ENCODE peak calls at places on chromosomes 4 and X, in eight cellular contexts. One of them, this sample, is unnamed.
A peak's percentile ranks its signal among the peaks of the same experiment; 100 is the strongest.

GRCh38 chr4:8276358-8277240 is 7.0 kb downstream of the HTRA3 start:
- DNase-seq in foreskin fibroblast: peak; percentile 45
- DNase-seq in body of pancreas: no peak
- DNase-seq in cardiac fibroblast: peak; percentile 31
- DNase-seq in stomach: peak; percentile 77
- DNase-seq in heart right ventricle: peak; percentile 80
- DNase-seq in GM23338: no peak
- DNase-seq in uterus: peak; percentile 64
- DNase-seq in this sample: no peak

GRCh38 chr4:8344387-8344786 is 74.8 kb downstream of the HTRA3 start:
- DNase-seq in foreskin fibroblast: no peak
- DNase-seq in body of pancreas: no peak
- DNase-seq in cardiac fibroblast: no peak
- DNase-seq in stomach: peak; percentile 23
- DNase-seq in heart right ventricle: no peak
- DNase-seq in GM23338: no peak
- DNase-seq in uterus: no peak
- DNase-seq in this sample: no peak

GRCh38 chr4:118352843-118353373 is at the start of gene PRSS12:
- DNase-seq in foreskin fibroblast: peak; percentile 79
- DNase-seq in body of pancreas: peak; percentile 82
- DNase-seq in cardiac fibroblast: peak; percentile 70
- DNase-seq in stomach: peak; percentile 77
- DNase-seq in heart right ventricle: peak; percentile 54
- DNase-seq in GM23338: peak; percentile 95
- DNase-seq in uterus: peak; percentile 22
- DNase-seq in this sample: no peak

GRCh38 chrX:120761810-120762209 is 113.9 kb downstream of the CT47B1 start:
- DNase-seq in foreskin fibroblast: peak; percentile 78
- DNase-seq in body of pancreas: no peak
- DNase-seq in cardiac fibroblast: peak; percentile 68
- DNase-seq in stomach: no peak
- DNase-seq in heart right ventricle: no peak
- DNase-seq in GM23338: no peak
- DNase-seq in uterus: peak; percentile 16
- DNase-seq in this sample: peak; percentile 85

GRCh38 chrX:124208675-124209074 is 123.8 kb upstream of the TEX13D start:
- DNase-seq in foreskin fibroblast: no peak
- DNase-seq in body of pancreas: no peak
- DNase-seq in cardiac fibroblast: no peak
- DNase-seq in stomach: no peak
- DNase-seq in heart right ventricle: no peak
- DNase-seq in GM23338: no peak
- DNase-seq in uterus: no peak
- DNase-seq in this sample: no peak

GRCh38 chrX:154313147-154313546 is 17.6 kb downstream of the TKTL1 start:
- DNase-seq in foreskin fibroblast: no peak
- DNase-seq in body of pancreas: no peak
- DNase-seq in cardiac fibroblast: no peak
- DNase-seq in stomach: no peak
- DNase-seq in heart right ventricle: no peak
- DNase-seq in GM23338: no peak
- DNase-seq in uterus: no peak
- DNase-seq in this sample: no peak

GRCh38 chrX:130085551-130085986 is 24.7 kb downstream of the ELF4 start:
- DNase-seq in foreskin fibroblast: no peak
- DNase-seq in body of pancreas: no peak
- DNase-seq in cardiac fibroblast: peak; percentile 33
- DNase-seq in stomach: no peak
- DNase-seq in heart right ventricle: no peak
- DNase-seq in GM23338: no peak
- DNase-seq in uterus: no peak
- DNase-seq in this sample: no peak

GRCh38 chrX:46408553-46409407 is 136.4 kb downstream of the ZNF674 start:
- DNase-seq in foreskin fibroblast: peak; percentile 47
- DNase-seq in body of pancreas: peak; percentile 76
- DNase-seq in cardiac fibroblast: peak; percentile 78
- DNase-seq in stomach: peak; percentile 76
- DNase-seq in heart right ventricle: peak; percentile 54
- DNase-seq in GM23338: peak; percentile 66
- DNase-seq in uterus: peak; percentile 74
- DNase-seq in this sample: no peak

GRCh38 chr4:172871381-172871780 is 297.2 kb upstream of the GALNT7 start:
- DNase-seq in foreskin fibroblast: no peak
- DNase-seq in body of pancreas: no peak
- DNase-seq in cardiac fibroblast: no peak
- DNase-seq in stomach: no peak
- DNase-seq in heart right ventricle: no peak
- DNase-seq in GM23338: peak; percentile 27
- DNase-seq in uterus: no peak
- DNase-seq in this sample: no peak

GRCh38 chr4:62533573-62533972 is 1333.4 kb downstream of the ADGRL3 start:
- DNase-seq in foreskin fibroblast: no peak
- DNase-seq in body of pancreas: no peak
- DNase-seq in cardiac fibroblast: no peak
- DNase-seq in stomach: no peak
- DNase-seq in heart right ventricle: no peak
- DNase-seq in GM23338: no peak
- DNase-seq in uterus: no peak
- DNase-seq in this sample: no peak

GRCh38 chr4:7725951-7726350 is 213.7 kb downstream of the AFAP1 start:
- DNase-seq in foreskin fibroblast: peak; percentile 63
- DNase-seq in body of pancreas: no peak
- DNase-seq in cardiac fibroblast: peak; percentile 25
- DNase-seq in stomach: no peak
- DNase-seq in heart right ventricle: peak; percentile 6
- DNase-seq in GM23338: no peak
- DNase-seq in uterus: no peak
- DNase-seq in this sample: no peak

GRCh38 chrX:28854637-28855036 is 267.4 kb downstream of the IL1RAPL1 start:
- DNase-seq in foreskin fibroblast: no peak
- DNase-seq in body of pancreas: no peak
- DNase-seq in cardiac fibroblast: peak; percentile 1
- DNase-seq in stomach: no peak
- DNase-seq in heart right ventricle: no peak
- DNase-seq in GM23338: no peak
- DNase-seq in uterus: no peak
- DNase-seq in this sample: no peak

GRCh38 chr4:47930971-47931804 is 16.8 kb upstream of the NFXL1 start:
- DNase-seq in foreskin fibroblast: peak; percentile 65
- DNase-seq in body of pancreas: peak; percentile 41
- DNase-seq in cardiac fibroblast: peak; percentile 82
- DNase-seq in stomach: no peak
- DNase-seq in heart right ventricle: no peak
- DNase-seq in GM23338: no peak
- DNase-seq in uterus: no peak
- DNase-seq in this sample: peak; percentile 29

GRCh38 chr4:70544279-70544870 is 26.0 kb downstream of the AMTN start:
- DNase-seq in foreskin fibroblast: no peak
- DNase-seq in body of pancreas: no peak
- DNase-seq in cardiac fibroblast: peak; percentile 54
- DNase-seq in stomach: no peak
- DNase-seq in heart right ventricle: no peak
- DNase-seq in GM23338: peak; percentile 66
- DNase-seq in uterus: no peak
- DNase-seq in this sample: peak; percentile 9

GRCh38 chr4:170025523-170026252 is 507 bp downstream of the MFAP3L start:
- DNase-seq in foreskin fibroblast: no peak
- DNase-seq in body of pancreas: peak; percentile 13
- DNase-seq in cardiac fibroblast: peak; percentile 22
- DNase-seq in stomach: no peak
- DNase-seq in heart right ventricle: peak; percentile 27
- DNase-seq in GM23338: peak; percentile 51
- DNase-seq in uterus: peak; percentile 35
- DNase-seq in this sample: no peak

GRCh38 chrX:106952988-106953387 is 32.8 kb downstream of the CLDN2 start:
- DNase-seq in foreskin fibroblast: no peak
- DNase-seq in body of pancreas: no peak
- DNase-seq in cardiac fibroblast: peak; percentile 53
- DNase-seq in stomach: no peak
- DNase-seq in heart right ventricle: no peak
- DNase-seq in GM23338: no peak
- DNase-seq in uterus: no peak
- DNase-seq in this sample: no peak

GRCh38 chrX:153884136-153885076 is 1.6 kb downstream of the L1CAM start:
- DNase-seq in foreskin fibroblast: no peak
- DNase-seq in body of pancreas: no peak
- DNase-seq in cardiac fibroblast: no peak
- DNase-seq in stomach: no peak
- DNase-seq in heart right ventricle: no peak
- DNase-seq in GM23338: peak; percentile 46
- DNase-seq in uterus: no peak
- DNase-seq in this sample: no peak

GRCh38 chrX:22164770-22165388 is 107.8 kb upstream of the CBLL2 start:
- DNase-seq in foreskin fibroblast: peak; percentile 40
- DNase-seq in body of pancreas: no peak
- DNase-seq in cardiac fibroblast: peak; percentile 1
- DNase-seq in stomach: no peak
- DNase-seq in heart right ventricle: no peak
- DNase-seq in GM23338: no peak
- DNase-seq in uterus: no peak
- DNase-seq in this sample: no peak

GRCh38 chr4:26238782-26239647 is 81.8 kb upstream of the RBPJ start:
- DNase-seq in foreskin fibroblast: peak; percentile 61
- DNase-seq in body of pancreas: no peak
- DNase-seq in cardiac fibroblast: peak; percentile 74
- DNase-seq in stomach: no peak
- DNase-seq in heart right ventricle: no peak
- DNase-seq in GM23338: peak; percentile 36
- DNase-seq in uterus: no peak
- DNase-seq in this sample: no peak

DNA sequence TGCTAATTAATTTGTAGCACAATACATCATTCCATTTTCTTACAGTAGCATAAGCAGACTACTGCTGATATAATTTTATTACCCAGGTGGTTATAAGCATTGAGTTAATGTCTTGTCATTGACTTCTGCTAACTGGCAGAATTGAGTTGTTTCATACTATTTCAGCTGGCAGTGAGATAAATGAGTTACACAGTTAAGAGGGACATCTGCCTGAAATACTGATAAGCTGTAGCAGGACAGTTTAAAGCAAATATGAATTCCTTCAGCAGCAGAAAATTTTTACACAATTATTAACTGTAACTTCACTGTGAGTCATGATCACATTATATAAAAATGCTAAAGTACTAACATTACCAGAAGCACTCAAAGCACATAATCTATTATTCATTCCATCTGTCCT is 326.8 kb downstream of the INPP4B start:
- DNase-seq in foreskin fibroblast: no peak
- DNase-seq in body of pancreas: no peak
- DNase-seq in cardiac fibroblast: peak; percentile 40
- DNase-seq in stomach: no peak
- DNase-seq in heart right ventricle: no peak
- DNase-seq in GM23338: no peak
- DNase-seq in uterus: no peak
- DNase-seq in this sample: no peak
- TF ChIP-seq CTCF in foreskin fibroblast: no peak
- TF ChIP-seq CTCF in body of pancreas: no peak
- TF ChIP-seq CTCF in cardiac fibroblast: no peak
- TF ChIP-seq CTCF in stomach: no peak
- TF ChIP-seq CTCF in heart right ventricle: no peak
- TF ChIP-seq CTCF in GM23338: no peak
- TF ChIP-seq CTCF in uterus: no peak
- TF ChIP-seq CTCF in this sample: no peak

GRCh38 chrX:93673869-93674271 is at the start of gene FAM133A:
- DNase-seq in foreskin fibroblast: no peak
- DNase-seq in body of pancreas: no peak
- DNase-seq in cardiac fibroblast: peak; percentile 27
- DNase-seq in stomach: no peak
- DNase-seq in heart right ventricle: no peak
- DNase-seq in GM23338: no peak
- DNase-seq in uterus: no peak
- DNase-seq in this sample: no peak
- H3K4me3 ChIP-seq in foreskin fibroblast: peak within 1 kb of the TSS; percentile 55
- H3K4me3 ChIP-seq in body of pancreas: peak within 1 kb of the TSS; percentile 48
- H3K4me3 ChIP-seq in cardiac fibroblast: peak within 1 kb of the TSS; percentile 57
- H3K4me3 ChIP-seq in stomach: peak within 1 kb of the TSS; percentile 62
- H3K4me3 ChIP-seq in heart right ventricle: peak within 1 kb of the TSS; percentile 44
- H3K4me3 ChIP-seq in GM23338: peak within 1 kb of the TSS; percentile 81
- H3K4me3 ChIP-seq in uterus: peak within 1 kb of the TSS; percentile 59
- H3K4me3 ChIP-seq in this sample: peak within 1 kb of the TSS; percentile 68

GRCh38 chr4:100169796-100170485 is 20.3 kb downstream of the DDIT4L start:
- DNase-seq in foreskin fibroblast: no peak
- DNase-seq in body of pancreas: no peak
- DNase-seq in cardiac fibroblast: peak; percentile 48
- DNase-seq in stomach: no peak
- DNase-seq in heart right ventricle: no peak
- DNase-seq in GM23338: no peak
- DNase-seq in uterus: no peak
- DNase-seq in this sample: no peak

GRCh38 chr4:100168521-100168920 is 21.7 kb downstream of the DDIT4L start:
- DNase-seq in foreskin fibroblast: peak; percentile 10
- DNase-seq in body of pancreas: no peak
- DNase-seq in cardiac fibroblast: peak; percentile 72
- DNase-seq in stomach: no peak
- DNase-seq in heart right ventricle: no peak
- DNase-seq in GM23338: no peak
- DNase-seq in uterus: no peak
- DNase-seq in this sample: no peak

GRCh38 chr4:100174985-100175383 is 15.3 kb downstream of the DDIT4L start:
- DNase-seq in foreskin fibroblast: no peak
- DNase-seq in body of pancreas: no peak
- DNase-seq in cardiac fibroblast: no peak
- DNase-seq in stomach: no peak
- DNase-seq in heart right ventricle: no peak
- DNase-seq in GM23338: peak; percentile 21
- DNase-seq in uterus: no peak
- DNase-seq in this sample: no peak

GRCh38 chr4:100166297-100167034 is 23.8 kb downstream of the DDIT4L start:
- DNase-seq in foreskin fibroblast: no peak
- DNase-seq in body of pancreas: no peak
- DNase-seq in cardiac fibroblast: no peak
- DNase-seq in stomach: no peak
- DNase-seq in heart right ventricle: no peak
- DNase-seq in GM23338: no peak
- DNase-seq in uterus: no peak
- DNase-seq in this sample: no peak

DNA sequence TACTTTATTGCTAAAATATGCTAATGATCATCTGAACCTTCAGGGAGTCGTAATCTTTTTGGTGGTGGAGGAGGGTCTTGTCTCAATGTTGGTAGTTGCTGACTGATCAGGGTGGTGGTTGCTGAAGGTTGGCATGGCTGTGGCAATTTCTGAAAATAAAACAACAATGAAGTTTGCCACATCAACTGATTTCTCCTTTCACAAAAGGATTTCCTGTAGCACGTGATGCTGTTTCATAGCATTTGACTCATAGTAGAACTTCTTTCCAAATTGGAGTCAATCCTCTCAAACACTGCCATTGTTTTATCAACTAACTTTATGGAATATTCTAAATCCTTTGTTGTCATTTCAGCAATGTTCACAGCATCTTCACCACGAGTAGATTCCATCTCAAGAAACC is 19.3 kb downstream of the DDIT4L start:
- DNase-seq in foreskin fibroblast: no peak
- DNase-seq in body of pancreas: no peak
- DNase-seq in cardiac fibroblast: peak; percentile 51
- DNase-seq in stomach: no peak
- DNase-seq in heart right ventricle: no peak
- DNase-seq in GM23338: no peak
- DNase-seq in uterus: no peak
- DNase-seq in this sample: no peak
- TF ChIP-seq CTCF in foreskin fibroblast: no peak
- TF ChIP-seq CTCF in body of pancreas: no peak
- TF ChIP-seq CTCF in cardiac fibroblast: no peak
- TF ChIP-seq CTCF in stomach: no peak
- TF ChIP-seq CTCF in heart right ventricle: no peak
- TF ChIP-seq CTCF in GM23338: no peak
- TF ChIP-seq CTCF in uterus: no peak
- TF ChIP-seq CTCF in this sample: no peak

GRCh38 chr4:88320174-88320779 is 35.9 kb upstream of the PPM1K start:
- DNase-seq in foreskin fibroblast: no peak
- DNase-seq in body of pancreas: no peak
- DNase-seq in cardiac fibroblast: peak; percentile 20
- DNase-seq in stomach: no peak
- DNase-seq in heart right ventricle: no peak
- DNase-seq in GM23338: peak; percentile 1
- DNase-seq in uterus: no peak
- DNase-seq in this sample: no peak
- H3K4me3 ChIP-seq in foreskin fibroblast: no peak overlapping the region
- H3K4me3 ChIP-seq in body of pancreas: no peak overlapping the region
- H3K4me3 ChIP-seq in cardiac fibroblast: no peak overlapping the region
- H3K4me3 ChIP-seq in stomach: no peak overlapping the region
- H3K4me3 ChIP-seq in heart right ventricle: no peak overlapping the region
- H3K4me3 ChIP-seq in GM23338: no peak overlapping the region
- H3K4me3 ChIP-seq in uterus: no peak overlapping the region
- H3K4me3 ChIP-seq in this sample: no peak overlapping the region

This sample was measured in AG04449.